ENCODE peak calls at places on chromosomes 16 and 17, in five cellular contexts. R, P, E, M and D are unnamed samples.

GRCh38 chr17:50279181-50279526 is 4.9 kb downstream of the TMEM92 start:
- DNase-seq in R (no peak), P (no peak), E (peak), M (no peak), D (no peak)

GRCh38 chr17:31512796-31513195 is 121.3 kb downstream of the RAB11FIP4 start:
- DNase-seq in R (no peak), P (no peak), E (no peak), M (no peak), D (no peak)

GRCh38 chr16:57660715-57661463 is 7.2 kb upstream of the ADGRG3 start:
- DNase-seq in R (no peak), P (peak), E (no peak), M (no peak), D (peak)

GRCh38 chr16:23785842-23786241 is 31.0 kb downstream of the CHP2 start:
- DNase-seq in R (no peak), P (no peak), E (no peak), M (no peak), D (no peak)

GRCh38 chr17:76997981-76998531 is 129.9 kb downstream of the MGAT5B start:
- DNase-seq in R (no peak), P (no peak), E (no peak), M (no peak), D (peak)

GRCh38 chr16:7492122-7492521 is 159.5 kb downstream of the RBFOX1 start:
- DNase-seq in R (no peak), P (no peak), E (no peak), M (no peak), D (peak)

GRCh38 chr16:24540575-24541240 is 1.3 kb downstream of the RBBP6 start:
- DNase-seq in R (no peak), P (peak), E (peak), M (peak), D (peak)

GRCh38 chr17:35094902-35095301 is 24.8 kb downstream of the RAD51D start:
- DNase-seq in R (peak), P (no peak), E (peak), M (peak), D (peak)

GRCh38 chr17:43309505-43310329 is 75.9 kb upstream of the RNU2-1 start:
- DNase-seq in R (no peak), P (no peak), E (no peak), M (peak), D (no peak)

GRCh38 chr17:11692688-11693087 is 94.4 kb downstream of the DNAH9 start:
- DNase-seq in R (no peak), P (no peak), E (no peak), M (no peak), D (no peak)

GRCh38 chr17:80872999-80873951 is 118.4 kb upstream of the CHMP6 start:
- DNase-seq in R (no peak), P (no peak), E (no peak), M (peak), D (peak)

GRCh38 chr17:13428611-13429042 is 173.1 kb downstream of the HS3ST3A1 start:
- DNase-seq in R (no peak), P (no peak), E (no peak), M (no peak), D (no peak)

GRCh38 chr16:16016388-16016964 is 67.1 kb downstream of the ABCC1 start:
- DNase-seq in R (no peak), P (no peak), E (no peak), M (no peak), D (no peak)

GRCh38 chr16:85401917-85402766 is 211.0 kb upstream of the GSE1 start:
- DNase-seq in R (no peak), P (no peak), E (no peak), M (no peak), D (no peak)

GRCh38 chr17:13395346-13395745 is 206.4 kb downstream of the HS3ST3A1 start:
- DNase-seq in R (no peak), P (no peak), E (no peak), M (no peak), D (no peak)

GRCh38 chr16:70805787-70806186 is 4.8 kb upstream of the VAC14 start:
- DNase-seq in R (no peak), P (no peak), E (peak), M (no peak), D (no peak)

GRCh38 chr16:3135120-3135715 is 389 bp downstream of the ZNF213 start:
- DNase-seq in R (no peak), P (no peak), E (peak), M (no peak), D (no peak)

GRCh38 chr17:40870136-40870535 is 3.1 kb upstream of the KRT12 start:
- DNase-seq in R (no peak), P (no peak), E (no peak), M (no peak), D (no peak)

GRCh38 chr16:85275533-85276249 is 163.4 kb upstream of the CIBAR2 start:
- DNase-seq in R (peak), P (peak), E (peak), M (peak), D (peak)

GRCh38 chr17:63493411-63493810 is 16.6 kb downstream of the ACE start:
- DNase-seq in R (no peak), P (no peak), E (no peak), M (no peak), D (no peak)

GRCh38 chr17:83061586-83061985 is 17.8 kb upstream of the METRNL start:
- DNase-seq in R (no peak), P (no peak), E (no peak), M (no peak), D (no peak)

GRCh38 chr16:89615596-89616090 is 2.2 kb downstream of the DPEP1 start:
- DNase-seq in R (no peak), P (peak), E (no peak), M (no peak), D (no peak)

GRCh38 chr17:65254166-65254565 is 117.0 kb downstream of the RGS9 start:
- DNase-seq in R (no peak), P (no peak), E (no peak), M (no peak), D (no peak)

GRCh38 chr17:70137451-70138230 is 31.7 kb upstream of the KCNJ2 start:
- DNase-seq in R (no peak), P (no peak), E (peak), M (peak), D (no peak)

GRCh38 chr16:85286970-85287814 is 174.9 kb upstream of the CIBAR2 start:
- DNase-seq in R (no peak), P (peak), E (no peak), M (no peak), D (peak)

GRCh38 chr16:8804313-8804712 is 6.7 kb downstream of the PMM2 start:
- DNase-seq in R (no peak), P (peak), E (no peak), M (no peak), D (no peak)

GRCh38 chr17:3566551-3566950 is 8.9 kb upstream of the TRPV3 start:
- DNase-seq in R (no peak), P (no peak), E (no peak), M (no peak), D (no peak)

GRCh38 chr16:57167951-57168350 is 17.9 kb downstream of the PSME3IP1 start:
- DNase-seq in R (peak), P (peak), E (peak), M (peak), D (peak)

GRCh38 chr16:79519448-79519847 is 81.1 kb downstream of the MAF start:
- DNase-seq in R (no peak), P (peak), E (no peak), M (no peak), D (peak)

GRCh38 chr16:86772671-86773338 is 194.5 kb downstream of the FOXL1 start:
- DNase-seq in R (no peak), P (no peak), E (no peak), M (no peak), D (no peak)

GRCh38 chr16:85258166-85258565 is 145.9 kb upstream of the CIBAR2 start:
- DNase-seq in R (no peak), P (no peak), E (no peak), M (no peak), D (no peak)

GRCh38 chr16:84583995-84584394 is 33.9 kb downstream of the COTL1 start:
- DNase-seq in R (no peak), P (no peak), E (no peak), M (no peak), D (no peak)

GRCh38 chr17:77329741-77330531 is 189.2 kb downstream of the SEC14L1 start:
- DNase-seq in R (no peak), P (no peak), E (no peak), M (no peak), D (no peak)

GRCh38 chr17:50582741-50583140 is 22.2 kb downstream of the CACNA1G start:
- DNase-seq in R (no peak), P (no peak), E (no peak), M (no peak), D (no peak)

GRCh38 chr17:51119415-51120356 is 982 bp downstream of the SPAG9 start:
- DNase-seq in R (peak), P (peak), E (peak), M (peak), D (peak)

GRCh38 chr17:64534187-64534586 is 27.4 kb downstream of the CEP95 start:
- DNase-seq in R (no peak), P (no peak), E (peak), M (peak), D (peak)

GRCh38 chr17:30550512-30551273 is 73.5 kb downstream of the GOSR1 start:
- DNase-seq in R (peak), P (peak), E (no peak), M (no peak), D (peak)

GRCh38 chr17:81271226-81271625 is 23.9 kb downstream of the SLC38A10 start:
- DNase-seq in R (no peak), P (no peak), E (no peak), M (no peak), D (peak)

GRCh38 chr17:68431661-68432071 is 25.6 kb downstream of the WIPI1 start:
- DNase-seq in R (peak), P (peak), E (peak), M (peak), D (peak)
- TF ChIP-seq MAX in R (no peak), P (no peak), E (no peak), M (no peak), D (no peak)

DNA sequence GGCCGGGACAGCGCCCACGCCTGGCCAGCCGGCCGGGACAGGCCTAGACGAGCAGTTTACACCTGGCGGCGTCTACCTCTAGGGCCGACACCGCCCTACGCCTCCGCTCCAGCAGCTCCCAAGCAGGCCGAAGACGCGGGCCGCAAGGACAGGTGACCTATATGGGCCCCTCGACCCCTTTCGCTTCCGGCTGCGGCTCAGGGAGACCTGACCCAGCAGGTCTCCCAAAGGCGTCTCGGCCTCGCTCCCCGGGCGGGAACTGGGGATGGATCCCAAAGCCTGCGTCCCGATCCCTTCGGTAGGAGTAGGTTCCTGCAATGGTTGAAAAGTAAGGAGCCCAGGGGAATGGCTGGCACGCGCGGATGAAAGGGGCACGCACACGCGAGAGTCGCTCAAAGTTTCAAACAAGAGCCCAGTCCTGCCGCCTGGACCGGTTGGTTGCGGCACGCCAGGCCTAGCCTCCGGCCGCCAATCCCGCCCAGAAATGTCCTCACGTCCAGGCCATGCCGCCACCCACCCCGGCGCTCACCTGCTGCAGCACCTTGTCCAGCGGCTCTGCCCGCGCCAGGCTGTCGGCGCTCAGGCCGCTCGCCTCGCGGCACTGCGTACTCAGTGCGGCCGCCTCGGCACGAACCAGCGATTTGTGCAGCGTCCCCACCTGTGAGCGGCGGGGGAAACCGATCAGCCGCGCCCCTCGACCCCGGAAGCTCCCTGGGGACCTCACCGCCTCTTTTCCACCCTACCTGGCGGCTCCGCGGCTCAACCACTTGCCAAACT is 634 bp downstream of the ESRP2 start:
- DNase-seq in R (no peak), P (no peak), E (no peak), M (no peak), D (no peak)
- H3K4me3 ChIP-seq in R (peak), P (no peak), E (no peak), M (no peak), D (no peak)

GRCh38 chr17:61007980-61008379 is 330.3 kb downstream of the BCAS3 start:
- DNase-seq in R (no peak), P (no peak), E (no peak), M (no peak), D (no peak)
- TF ChIP-seq MAX in R (no peak), P (no peak), E (no peak), M (no peak), D (no peak)

GRCh38 chr16:1743376-1744337 is 27.7 kb downstream of the NME3 start:
- DNase-seq in R (no peak), P (no peak), E (no peak), M (no peak), D (no peak)

GRCh38 chr16:1745900-1746692 is 25.2 kb downstream of the NME3 start:
- DNase-seq in R (no peak), P (no peak), E (no peak), M (no peak), D (no peak)

GRCh38 chr16:1746693-1747195 is 24.6 kb downstream of the NME3 start:
- DNase-seq in R (no peak), P (no peak), E (no peak), M (peak), D (no peak)

GRCh38 chr16:1744338-1744840 is 27.0 kb downstream of the NME3 start:
- DNase-seq in R (no peak), P (no peak), E (no peak), M (no peak), D (no peak)

DNA sequence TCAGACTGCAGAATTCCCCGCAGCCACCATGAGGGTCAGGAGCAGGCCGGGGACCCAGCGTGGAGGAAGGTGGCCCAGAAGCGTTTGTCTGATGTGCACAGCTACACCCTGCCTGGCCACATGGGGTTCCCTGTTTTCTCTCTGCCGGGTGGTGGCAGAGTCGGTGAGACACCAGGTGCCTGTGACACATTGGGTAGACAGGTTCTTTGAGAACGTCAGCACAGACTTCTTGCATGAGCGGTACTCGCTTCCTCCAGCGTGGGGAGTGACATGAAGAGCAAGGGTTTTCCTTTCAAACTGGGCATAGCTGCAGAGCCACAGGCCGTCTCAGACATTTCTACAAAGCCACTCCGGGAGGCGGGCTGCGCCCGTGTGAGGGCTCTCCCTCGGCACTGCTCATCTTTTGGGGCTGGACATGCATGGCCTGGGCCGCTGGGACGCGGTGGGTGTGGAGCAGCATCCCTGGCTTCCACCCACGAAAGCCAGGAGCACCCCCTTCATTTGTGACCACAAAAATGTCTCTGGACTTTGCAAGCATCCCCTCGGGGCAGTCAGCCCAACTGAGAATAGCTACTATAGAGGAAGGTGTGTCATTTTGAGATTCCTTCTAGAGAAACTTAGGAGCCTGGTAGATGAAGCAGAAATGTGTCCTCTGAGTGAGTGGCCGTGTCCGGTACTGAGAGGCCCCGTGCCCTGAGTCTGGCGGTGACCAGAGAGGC is 26.0 kb downstream of the NME3 start:
- DNase-seq in R (no peak), P (no peak), E (no peak), M (no peak), D (no peak)
- H3K4me3 ChIP-seq in R (no peak), P (no peak), E (no peak), M (no peak), D (no peak)

DNA sequence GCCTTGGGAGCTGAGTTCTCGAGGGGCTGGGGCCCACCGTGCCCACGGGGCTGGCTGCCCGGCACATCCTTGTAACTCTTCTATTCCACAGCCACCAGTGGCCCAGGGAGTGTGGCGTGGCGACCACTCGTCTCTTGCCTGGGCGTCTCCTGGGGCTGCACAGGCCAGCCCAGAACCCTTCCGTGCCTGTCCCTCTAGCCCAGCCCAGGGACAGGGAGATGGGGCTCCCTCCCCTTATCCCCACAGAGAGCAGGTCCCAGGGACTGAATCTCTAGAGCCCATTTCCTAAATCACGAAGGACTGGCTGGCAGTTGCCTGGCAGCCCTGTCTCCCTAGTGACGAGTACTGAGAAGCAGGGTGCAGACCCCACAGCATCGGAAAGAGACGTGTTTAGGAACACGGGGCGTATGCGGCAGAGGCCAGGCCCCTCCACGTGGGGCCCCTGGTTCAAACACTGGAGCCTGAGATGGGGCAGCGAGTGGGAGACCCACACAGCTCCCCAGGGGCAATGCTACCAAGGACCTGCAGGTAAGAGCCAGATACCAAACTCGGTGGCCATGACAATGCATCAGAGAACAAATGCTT is 51.0 kb downstream of the TIMM22 start:
- DNase-seq in R (no peak), P (no peak), E (no peak), M (no peak), D (no peak)
- TF ChIP-seq MAX in R (no peak), P (no peak), E (no peak), M (no peak), D (no peak)

GRCh38 chr16:22050963-22051362 is 41.4 kb upstream of the VWA3A start:
- DNase-seq in R (peak), P (no peak), E (no peak), M (no peak), D (no peak)

GRCh38 chr16:22055881-22056280 is 36.5 kb upstream of the VWA3A start:
- DNase-seq in R (no peak), P (peak), E (no peak), M (no peak), D (peak)

GRCh38 chr16:22054847-22055590 is 37.3 kb upstream of the VWA3A start:
- DNase-seq in R (no peak), P (peak), E (no peak), M (no peak), D (no peak)

GRCh38 chr16:22052985-22053384 is 39.4 kb upstream of the VWA3A start:
- DNase-seq in R (no peak), P (peak), E (no peak), M (no peak), D (no peak)

GRCh38 chr16:22053921-22054341 is 38.4 kb upstream of the VWA3A start:
- DNase-seq in R (no peak), P (no peak), E (no peak), M (no peak), D (no peak)
- H3K4me3 ChIP-seq in R (no peak), P (no peak), E (no peak), M (no peak), D (no peak)

GRCh38 chr17:19318611-19319010 is 43.9 kb downstream of the B9D1 start:
- DNase-seq in R (no peak), P (no peak), E (no peak), M (no peak), D (no peak)

GRCh38 chr17:19317359-19318095 is 45.0 kb downstream of the B9D1 start:
- DNase-seq in R (peak), P (peak), E (peak), M (peak), D (peak)

GRCh38 chr17:19315104-19315503 is 47.4 kb downstream of the B9D1 start:
- DNase-seq in R (no peak), P (no peak), E (no peak), M (no peak), D (no peak)

GRCh38 chr17:19313746-19314651 is 48.5 kb downstream of the B9D1 start:
- DNase-seq in R (no peak), P (peak), E (no peak), M (no peak), D (no peak)

GRCh38 chr17:19316756-19317358 is 45.7 kb downstream of the B9D1 start:
- DNase-seq in R (no peak), P (no peak), E (no peak), M (no peak), D (no peak)
- TF ChIP-seq MAX in R (no peak), P (no peak), E (no peak), M (no peak), D (no peak)